ENCODE peak calls at places on chromosomes 16 and 17, in ten cellular contexts. W is choroid plexus epithelial cell, I is thoracic aorta, T is PC-9, B is endothelial cell, P is WTC11, N is omental fat pad, X is tibial artery, K is AG10803, G is RWPE1. A is an unnamed sample.

GRCh38 chr17:28188841-28189263 is 130.1 kb upstream of the TMEM97 start:
- DNase-seq in W (peak), I (no peak), T (no peak), B (no peak), P (no peak), N (no peak), X (no peak), K (peak), G (peak), A (no peak)

GRCh38 chr17:39239640-39240314 is 14.0 kb upstream of the STAC2 start:
- DNase-seq in W (peak), I (no peak), T (no peak), B (peak), P (peak), N (no peak), X (no peak), K (no peak), G (peak), A (peak)

GRCh38 chr17:75288784-75289121 is 480 bp downstream of the SLC25A19 start:
- DNase-seq in W (no peak), I (no peak), T (peak), B (no peak), P (peak), N (no peak), X (no peak), K (no peak), G (peak), A (peak)

GRCh38 chr17:2828396-2829038 is 32.3 kb downstream of the RAP1GAP2 start:
- DNase-seq in W (peak), I (no peak), T (no peak), B (peak), P (peak), N (peak), X (peak), K (peak), G (peak), A (peak)

GRCh38 chr16:86573215-86573614 is 5.1 kb upstream of the FOXL1 start:
- DNase-seq in W (peak), I (no peak), T (no peak), B (no peak), P (peak), N (no peak), X (no peak), K (peak), G (no peak), A (no peak)

GRCh38 chr17:64148699-64149098 is 18.8 kb upstream of the ERN1 start:
- DNase-seq in W (no peak), I (no peak), T (no peak), B (no peak), P (no peak), N (no peak), X (no peak), K (peak), G (no peak), A (peak)

GRCh38 chr17:13931752-13932477 is 137.4 kb upstream of the COX10 start:
- DNase-seq in W (peak), I (no peak), T (no peak), B (no peak), P (peak), N (peak), X (peak), K (peak), G (peak), A (peak)

GRCh38 chr16:54370653-54371052 is 84.1 kb upstream of the IRX3 start:
- DNase-seq in W (no peak), I (no peak), T (no peak), B (peak), P (no peak), N (no peak), X (no peak), K (no peak), G (no peak), A (no peak)

GRCh38 chr16:88928405-88929375 is 48.3 kb downstream of the CBFA2T3 start:
- DNase-seq in W (no peak), I (no peak), T (no peak), B (no peak), P (no peak), N (no peak), X (no peak), K (no peak), G (no peak), A (no peak)

GRCh38 chr17:69367298-69367697 is 40.4 kb upstream of the ABCA5 start:
- DNase-seq in W (peak), I (no peak), T (no peak), B (no peak), P (no peak), N (no peak), X (no peak), K (no peak), G (no peak), A (no peak)

GRCh38 chr17:70114405-70114804 is 39.4 kb downstream of the KCNJ16 start:
- DNase-seq in W (no peak), I (no peak), T (no peak), B (no peak), P (no peak), N (no peak), X (no peak), K (no peak), G (no peak), A (no peak)

GRCh38 chr16:86387461-86388440 is 122.6 kb upstream of the FOXF1 start:
- DNase-seq in W (peak), I (no peak), T (no peak), B (no peak), P (no peak), N (no peak), X (no peak), K (peak), G (peak), A (peak)

GRCh38 chr17:82216301-82217119 is 3.9 kb upstream of the CCDC57 start:
- DNase-seq in W (peak), I (no peak), T (peak), B (no peak), P (no peak), N (no peak), X (peak), K (peak), G (peak), A (peak)

GRCh38 chr17:8294814-8295316 is 335 bp downstream of the SLC25A35 start:
- DNase-seq in W (no peak), I (no peak), T (no peak), B (no peak), P (no peak), N (no peak), X (no peak), K (no peak), G (no peak), A (no peak)

GRCh38 chr16:20868890-20869289 is 31.3 kb downstream of the DCUN1D3 start:
- DNase-seq in W (peak), I (peak), T (no peak), B (no peak), P (no peak), N (no peak), X (peak), K (peak), G (no peak), A (peak)

GRCh38 chr16:64534180-64534780 is 587.6 kb downstream of the CDH11 start:
- DNase-seq in W (no peak), I (no peak), T (no peak), B (no peak), P (no peak), N (no peak), X (no peak), K (no peak), G (no peak), A (no peak)

GRCh38 chr16:27426423-27427408 is 24.7 kb downstream of the IL21R start:
- DNase-seq in W (peak), I (no peak), T (peak), B (peak), P (no peak), N (no peak), X (peak), K (peak), G (peak), A (peak)

GRCh38 chr16:53766304-53767016 is 62.5 kb downstream of the FTO start:
- DNase-seq in W (peak), I (no peak), T (no peak), B (no peak), P (no peak), N (no peak), X (no peak), K (no peak), G (no peak), A (no peak)

GRCh38 chr17:79113699-79114098 is 39.1 kb downstream of the ENGASE start:
- DNase-seq in W (no peak), I (no peak), T (no peak), B (no peak), P (no peak), N (no peak), X (no peak), K (no peak), G (no peak), A (no peak)

GRCh38 chr17:60075981-60076380 is 2.7 kb downstream of the HEATR6 start:
- DNase-seq in W (no peak), I (no peak), T (no peak), B (no peak), P (no peak), N (no peak), X (no peak), K (no peak), G (no peak), A (no peak)

GRCh38 chr16:72068930-72069329 is 5.9 kb downstream of the HPR start:
- DNase-seq in W (no peak), I (no peak), T (no peak), B (no peak), P (no peak), N (no peak), X (no peak), K (no peak), G (no peak), A (no peak)

GRCh38 chr16:28872952-28873351 is 5.3 kb upstream of the ATP2A1 start:
- DNase-seq in W (no peak), I (no peak), T (no peak), B (no peak), P (no peak), N (no peak), X (no peak), K (no peak), G (no peak), A (no peak)

GRCh38 chr16:8660841-8661301 is 13.5 kb upstream of the ABAT start:
- DNase-seq in W (peak), I (no peak), T (peak), B (peak), P (peak), N (no peak), X (peak), K (peak), G (peak), A (peak)

GRCh38 chr16:85349413-85350145 is 237.3 kb upstream of the CIBAR2 start:
- DNase-seq in W (no peak), I (no peak), T (no peak), B (no peak), P (no peak), N (no peak), X (no peak), K (no peak), G (no peak), A (no peak)

GRCh38 chr17:67868176-67868575 is 42.9 kb downstream of the BPTF start:
- DNase-seq in W (no peak), I (no peak), T (no peak), B (no peak), P (no peak), N (no peak), X (no peak), K (peak), G (no peak), A (no peak)

GRCh38 chr17:50114849-50115357 is 15.1 kb downstream of the SAMD14 start:
- DNase-seq in W (peak), I (no peak), T (peak), B (peak), P (peak), N (no peak), X (no peak), K (peak), G (no peak), A (peak)

GRCh38 chr17:158379-158778 is 21.0 kb downstream of the SCGB1C2 start:
- DNase-seq in W (no peak), I (no peak), T (no peak), B (no peak), P (no peak), N (no peak), X (no peak), K (no peak), G (no peak), A (no peak)

GRCh38 chr17:71959129-71959528 is 161.7 kb upstream of the SOX9 start:
- DNase-seq in W (peak), I (no peak), T (no peak), B (no peak), P (no peak), N (no peak), X (no peak), K (peak), G (peak), A (peak)

GRCh38 chr17:55433629-55434422 is 12.2 kb upstream of the MMD start:
- DNase-seq in W (peak), I (no peak), T (peak), B (no peak), P (no peak), N (no peak), X (peak), K (peak), G (peak), A (peak)

GRCh38 chr17:57236686-57237299 is 19.5 kb upstream of the MSI2 start:
- DNase-seq in W (no peak), I (no peak), T (no peak), B (no peak), P (no peak), N (no peak), X (no peak), K (no peak), G (no peak), A (no peak)

GRCh38 chr17:44318077-44318892 is 6.3 kb downstream of the SLC25A39 start:
- DNase-seq in W (no peak), I (no peak), T (no peak), B (no peak), P (no peak), N (no peak), X (no peak), K (no peak), G (no peak), A (no peak)

GRCh38 chr17:82376042-82376730 is 4.6 kb downstream of the UTS2R start:
- DNase-seq in W (no peak), I (no peak), T (no peak), B (no peak), P (no peak), N (no peak), X (no peak), K (no peak), G (no peak), A (no peak)

GRCh38 chr17:61502292-61502691 is 50.1 kb downstream of the TBX4 start:
- DNase-seq in W (no peak), I (no peak), T (no peak), B (no peak), P (no peak), N (no peak), X (no peak), K (no peak), G (no peak), A (no peak)

GRCh38 chr16:67430504-67431076 is 331 bp upstream of the HSD11B2 start:
- DNase-seq in W (no peak), I (no peak), T (peak), B (peak), P (no peak), N (no peak), X (no peak), K (no peak), G (peak), A (peak)

GRCh38 chr16:67429799-67430503 is 970 bp upstream of the HSD11B2 start:
- DNase-seq in W (no peak), I (no peak), T (no peak), B (no peak), P (no peak), N (no peak), X (no peak), K (no peak), G (no peak), A (no peak)

GRCh38 chr16:67432491-67432890 is 1.6 kb downstream of the HSD11B2 start:
- DNase-seq in W (no peak), I (no peak), T (no peak), B (no peak), P (no peak), N (no peak), X (no peak), K (no peak), G (no peak), A (no peak)

GRCh38 chr16:67431805-67432476 is 1.0 kb downstream of the HSD11B2 start:
- DNase-seq in W (no peak), I (no peak), T (no peak), B (no peak), P (peak), N (no peak), X (no peak), K (no peak), G (no peak), A (no peak)

GRCh38 chr16:67431077-67431804 is at the start of gene HSD11B2:
- DNase-seq in W (peak), I (no peak), T (peak), B (peak), P (peak), N (no peak), X (no peak), K (peak), G (peak), A (peak)
- TF ChIP-seq CTCF in W (no peak), I (no peak), T (no peak), B (no peak), P (no peak), N (no peak), X (no peak), K (no peak), G (peak), A (no peak)

GRCh38 chr17:3964203-3965122 is at the start of gene ATP2A3:
- DNase-seq in W (peak), I (no peak), T (no peak), B (peak), P (peak), N (no peak), X (no peak), K (no peak), G (no peak), A (no peak)

GRCh38 chr17:3968017-3968416 is 3.8 kb upstream of the ATP2A3 start:
- DNase-seq in W (no peak), I (no peak), T (no peak), B (no peak), P (no peak), N (no peak), X (no peak), K (no peak), G (no peak), A (no peak)

GRCh38 chr17:3968886-3969524 is 4.8 kb upstream of the ATP2A3 start:
- DNase-seq in W (no peak), I (no peak), T (no peak), B (no peak), P (no peak), N (no peak), X (no peak), K (no peak), G (no peak), A (no peak)

GRCh38 chr17:3965123-3965800 is 1.0 kb upstream of the ATP2A3 start:
- DNase-seq in W (peak), I (no peak), T (peak), B (peak), P (peak), N (no peak), X (peak), K (no peak), G (no peak), A (peak)

GRCh38 chr17:3966720-3967363 is 2.6 kb upstream of the ATP2A3 start:
- DNase-seq in W (no peak), I (no peak), T (no peak), B (no peak), P (no peak), N (no peak), X (no peak), K (no peak), G (no peak), A (no peak)
- TF ChIP-seq CTCF in W (no peak), I (no peak), T (no peak), B (no peak), P (no peak), N (no peak), X (no peak), K (no peak), G (no peak), A (no peak)

GRCh38 chr17:5821057-5821456 is 236.7 kb upstream of the NLRP1 start:
- DNase-seq in W (no peak), I (no peak), T (no peak), B (no peak), P (no peak), N (no peak), X (no peak), K (peak), G (peak), A (peak)
- TF ChIP-seq CTCF in W (no peak), I (no peak), T (no peak), B (no peak), P (no peak), N (no peak), X (no peak), K (no peak), G (no peak), A (no peak)

DNA sequence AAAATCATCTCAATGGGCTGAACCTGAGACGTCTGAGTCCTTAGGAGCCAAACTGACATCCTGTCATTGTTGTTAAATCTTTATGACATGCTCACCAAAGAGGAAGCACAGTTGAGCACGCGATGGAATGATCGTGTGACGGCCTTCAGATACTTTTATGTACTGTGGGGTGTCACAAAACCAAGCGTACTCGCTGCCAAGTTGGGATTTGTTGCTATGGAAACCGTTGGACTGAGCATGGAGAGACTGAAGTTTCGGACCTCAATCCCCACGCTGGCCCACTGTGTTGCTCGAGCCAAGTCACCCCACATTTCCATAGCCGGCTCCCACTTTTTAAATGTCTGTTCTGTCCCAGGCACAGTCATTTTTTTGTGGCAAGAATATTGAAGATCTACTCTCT is 222.8 kb upstream of the SDK2 start:
- DNase-seq in W (no peak), I (no peak), T (no peak), B (no peak), P (no peak), N (no peak), X (no peak), K (no peak), G (no peak), A (no peak)
- TF ChIP-seq CTCF in W (no peak), I (no peak), T (no peak), B (no peak), P (no peak), N (no peak), X (no peak), K (no peak), G (no peak), A (no peak)